ENCODE peak calls at places on chromosome 17, in six cellular contexts. T, V, S, P, Q and K are unnamed samples.

GRCh38 chr17:78329263-78330059 is 30.4 kb downstream of the SOCS3 start:
- DNase-seq in Q (peak), T (peak), P (no peak), S (no peak), V (peak), K (peak)

GRCh38 chr17:18185391-18185790 is 1.8 kb downstream of the ALKBH5 start:
- DNase-seq in S (no peak), P (no peak), Q (peak), T (peak), V (no peak), K (no peak)

GRCh38 chr17:30208214-30208613 is 27.3 kb downstream of the SLC6A4 start:
- DNase-seq in V (no peak), T (peak), Q (no peak), P (no peak), S (no peak), K (no peak)

GRCh38 chr17:29124931-29125270 is 55.3 kb downstream of the MYO18A start:
- DNase-seq in T (peak), P (no peak), S (no peak), Q (peak), V (no peak), K (no peak)

GRCh38 chr17:29561541-29562517 is 5.0 kb downstream of the ABHD15 start:
- DNase-seq in T (no peak), Q (no peak), S (no peak), V (peak), P (no peak), K (no peak)

GRCh38 chr17:68656666-68657065 is 55.5 kb upstream of the FAM20A start:
- DNase-seq in Q (no peak), V (no peak), T (no peak), S (no peak), P (no peak), K (no peak)

GRCh38 chr17:30153463-30153862 is 36.8 kb downstream of the NSRP1 start:
- DNase-seq in V (no peak), T (no peak), P (no peak), Q (no peak), S (no peak), K (no peak)

GRCh38 chr17:11239379-11239970 is 1.5 kb upstream of the SHISA6 start:
- DNase-seq in V (no peak), S (no peak), Q (no peak), T (no peak), P (no peak), K (no peak)

GRCh38 chr17:77066165-77066564 is 74.6 kb upstream of the SEC14L1 start:
- DNase-seq in Q (no peak), S (no peak), P (no peak), V (no peak), T (no peak), K (no peak)

GRCh38 chr17:55351027-55351625 is 70.5 kb downstream of the MMD start:
- DNase-seq in T (no peak), V (no peak), P (no peak), S (no peak), Q (no peak), K (no peak)

GRCh38 chr17:2388705-2389099 is 12.2 kb downstream of the MNT start:
- DNase-seq in T (no peak), V (no peak), P (no peak), S (no peak), Q (no peak), K (no peak)

GRCh38 chr17:32970281-32970680 is 21.4 kb upstream of the SPACA3 start:
- DNase-seq in Q (peak), T (no peak), P (no peak), V (no peak), S (no peak), K (no peak)

GRCh38 chr17:7019406-7019805 is 3.4 kb upstream of the BCL6B start:
- DNase-seq in P (no peak), Q (no peak), V (no peak), T (no peak), S (no peak), K (no peak)

GRCh38 chr17:73787036-73787720 is 142.9 kb upstream of the SDK2 start:
- DNase-seq in V (no peak), S (no peak), Q (no peak), P (no peak), T (no peak), K (no peak)

GRCh38 chr17:83050651-83051422 is 28.6 kb upstream of the METRNL start:
- DNase-seq in P (no peak), S (no peak), V (no peak), T (no peak), Q (no peak), K (no peak)

GRCh38 chr17:49918591-49918990 is 50.4 kb upstream of the DLX4 start:
- DNase-seq in S (no peak), Q (no peak), V (no peak), P (no peak), T (no peak), K (no peak)

GRCh38 chr17:19242926-19243325 is 5.8 kb downstream of the EPN2 start:
- DNase-seq in Q (no peak), P (no peak), T (no peak), S (no peak), V (no peak), K (no peak)

GRCh38 chr17:19418312-19418992 is 7.4 kb downstream of the RNF112 start:
- DNase-seq in V (no peak), T (peak), Q (peak), S (peak), P (no peak), K (no peak)

GRCh38 chr17:74919440-74920305 is 3.4 kb downstream of the USH1G start:
- DNase-seq in T (peak), P (no peak), S (no peak), V (no peak), Q (peak), K (no peak)

GRCh38 chr17:80105762-80106161 is 4.4 kb downstream of the GAA start:
- DNase-seq in V (no peak), T (no peak), P (no peak), S (no peak), Q (no peak), K (no peak)

GRCh38 chr17:2177235-2177811 is 122.4 kb downstream of the HIC1 start:
- DNase-seq in Q (peak), P (no peak), S (no peak), T (no peak), V (no peak), K (no peak)

GRCh38 chr17:80476877-80477646 is 655 bp upstream of the NPTX1 start:
- DNase-seq in V (no peak), S (no peak), T (no peak), P (no peak), Q (no peak), K (no peak)

GRCh38 chr17:3843935-3844516 is 2.0 kb downstream of the NCBP3 start:
- DNase-seq in P (peak), V (peak), S (peak), T (peak), Q (peak), K (peak)

GRCh38 chr17:76584427-76585047 is 1.1 kb downstream of the ST6GALNAC2 start:
- DNase-seq in T (no peak), V (no peak), S (no peak), P (no peak), Q (no peak), K (no peak)

GRCh38 chr17:45081046-45081703 is 20.1 kb downstream of the NMT1 start:
- DNase-seq in S (no peak), V (no peak), Q (no peak), T (no peak), P (no peak), K (no peak)

GRCh38 chr17:76511562-76512365 is 10.5 kb upstream of the RHBDF2 start:
- DNase-seq in V (no peak), P (no peak), T (no peak), S (no peak), Q (no peak), K (no peak)

GRCh38 chr17:69960755-69961154 is 114.3 kb upstream of the KCNJ16 start:
- DNase-seq in Q (no peak), P (no peak), S (no peak), T (no peak), V (no peak), K (no peak)

GRCh38 chr17:58219007-58219788 is at the start of gene MKS1:
- DNase-seq in T (peak), S (peak), P (peak), V (peak), Q (peak), K (peak)

GRCh38 chr17:72034000-72034399 is 86.8 kb upstream of the SOX9 start:
- DNase-seq in P (no peak), S (no peak), Q (no peak), T (no peak), V (peak), K (no peak)

GRCh38 chr17:8976638-8977037 is 11.1 kb upstream of the PIK3R5 start:
- DNase-seq in P (no peak), T (no peak), V (no peak), S (no peak), Q (no peak), K (no peak)

GRCh38 chr17:75552847-75553552 is 27.5 kb downstream of the LLGL2 start:
- DNase-seq in T (peak), Q (no peak), P (no peak), V (peak), S (no peak), K (no peak)

GRCh38 chr17:79618383-79619067 is 7.7 kb upstream of the RBFOX3 start:
- DNase-seq in S (no peak), Q (no peak), P (no peak), T (no peak), V (no peak), K (no peak)

GRCh38 chr17:17603178-17603894 is 11.8 kb upstream of the PEMT start:
- DNase-seq in S (no peak), Q (no peak), T (no peak), V (no peak), P (no peak), K (no peak)

GRCh38 chr17:56087199-56087598 is 66.1 kb upstream of the ANKFN1 start:
- DNase-seq in P (no peak), V (no peak), Q (no peak), S (no peak), T (no peak), K (no peak)

GRCh38 chr17:48202945-48203344 is 95.4 kb downstream of the SNX11 start:
- DNase-seq in V (no peak), S (no peak), P (no peak), T (peak), Q (no peak), K (no peak)

GRCh38 chr17:81306491-81306890 is 11.4 kb upstream of the SLC38A10 start:
- DNase-seq in S (no peak), V (no peak), P (no peak), Q (no peak), T (no peak), K (no peak)

GRCh38 chr17:15917439-15918027 is 27.4 kb upstream of the ADORA2B start:
- DNase-seq in S (no peak), T (no peak), Q (no peak), P (no peak), V (no peak), K (no peak)

GRCh38 chr17:15457723-15458094 is 9.7 kb downstream of the CDRT4 start:
- DNase-seq in S (no peak), V (no peak), Q (no peak), T (no peak), P (no peak), K (no peak)

GRCh38 chr17:42754782-42755181 is 6.2 kb upstream of the RAMP2 start:
- DNase-seq in T (peak), S (no peak), V (no peak), P (no peak), Q (peak), K (no peak)